ENCODE peak calls at places on chromosomes 4 and X, in four cellular contexts. U is heart left ventricle, Y is stomach, V is esophagus squamous epithelium. N is an unnamed sample.

GRCh38 chr4:100962698-100963097 is 384.6 kb downstream of the PPP3CA start:
- DNase-seq in U (no peak), Y (no peak), V (no peak), N (no peak)

GRCh38 chrX:13381514-13381913 is 61.7 kb upstream of the ATXN3L start:
- DNase-seq in U (no peak), Y (no peak), V (no peak), N (no peak)

GRCh38 chrX:39472161-39472560 is 625.6 kb downstream of the BCOR start:
- DNase-seq in U (no peak), Y (no peak), V (no peak), N (no peak)

GRCh38 chr4:180449395-180449956 is 1793.7 kb upstream of the TENM3 start:
- DNase-seq in U (no peak), Y (no peak), V (no peak), N (no peak)

GRCh38 chr4:39975488-39976089 is 2.1 kb downstream of the PDS5A start:
- DNase-seq in U (no peak), Y (no peak), V (no peak), N (no peak)

GRCh38 chrX:137547291-137547690 is 18.6 kb upstream of the ZIC3 start:
- DNase-seq in U (no peak), Y (no peak), V (no peak), N (no peak)

GRCh38 chrX:77160301-77160700 is 286.9 kb upstream of the FGF16 start:
- DNase-seq in U (no peak), Y (no peak), V (no peak), N (no peak)

GRCh38 chrX:96889726-96890125 is 6.0 kb downstream of the RPA4 start:
- DNase-seq in U (no peak), Y (no peak), V (no peak), N (no peak)

GRCh38 chrX:12956704-12957541 is 18.0 kb upstream of the TMSB4X start:
- DNase-seq in U (no peak), Y (no peak), V (no peak), N (no peak)

GRCh38 chr4:55069248-55069647 is 56.1 kb downstream of the KDR start:
- DNase-seq in U (peak; percentile 65), Y (no peak), V (no peak), N (no peak)

GRCh38 chr4:60847614-60848013 is 352.5 kb upstream of the ADGRL3 start:
- DNase-seq in U (no peak), Y (no peak), V (no peak), N (no peak)

GRCh38 chr4:71526626-71527406 is 188.0 kb downstream of the SLC4A4 start:
- DNase-seq in U (no peak), Y (no peak), V (no peak), N (no peak)

GRCh38 chr4:22090655-22091350 is 142.2 kb upstream of the KCNIP4 start:
- DNase-seq in U (no peak), Y (no peak), V (no peak), N (no peak)

GRCh38 chrX:130280901-130281300 is 12.2 kb upstream of the ZNF280C start:
- DNase-seq in U (no peak), Y (no peak), V (no peak), N (no peak)

GRCh38 chr4:140153744-140154571 is at the start of gene MAML3:
- DNase-seq in U (peak; percentile 96), Y (peak; percentile 96), V (peak; percentile 31), N (peak; percentile 92)
- TF ChIP-seq POLR2A in U (peak; percentile 86), Y (no peak), V (peak; percentile 83), N (no peak)

GRCh38 chrX:50211510-50211909 is 6.9 kb downstream of the CCNB3 start:
- DNase-seq in U (no peak), Y (no peak), V (no peak), N (peak; percentile 76)
- TF ChIP-seq CTCF in U (no peak), Y (no peak), V (no peak), N (no peak)

DNA sequence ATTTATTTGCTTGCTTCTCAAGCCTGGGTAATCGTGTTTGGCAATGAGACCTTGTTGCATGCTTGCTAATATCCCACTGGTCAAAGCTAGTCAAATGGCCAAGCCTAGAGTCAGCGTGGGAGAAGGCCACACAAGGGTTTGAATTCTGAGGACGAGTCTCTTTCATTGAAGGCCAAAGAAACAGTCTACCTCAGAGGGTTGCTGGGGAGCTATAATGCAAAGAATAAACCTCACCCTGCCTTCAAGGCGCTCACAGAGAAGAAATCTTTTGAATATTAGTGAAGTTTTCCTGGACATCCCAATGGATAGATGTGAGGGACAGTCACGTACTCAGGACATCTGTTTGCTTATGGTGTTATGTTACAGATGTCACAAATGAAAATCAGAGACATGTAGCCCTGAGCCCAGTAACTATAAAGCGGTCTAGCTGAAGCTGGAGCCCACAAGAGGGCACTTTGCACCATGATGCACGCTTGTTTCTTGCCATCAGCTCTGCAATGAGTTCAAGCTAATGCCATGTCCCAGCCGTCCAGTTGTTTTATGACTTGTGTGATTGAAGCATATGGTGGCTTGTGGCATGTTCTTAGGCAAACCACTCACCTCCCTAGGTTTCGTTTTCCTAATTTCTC is 1.1 kb upstream of the TLR3 start:
- DNase-seq in U (peak; percentile 50), Y (peak; percentile 79), V (peak; percentile 2), N (peak; percentile 89)
- H3K4me3 ChIP-seq in U (peak overlapping the region; percentile 56), Y (peak overlapping the region; percentile 51), V (peak overlapping the region; percentile 48), N (no peak overlapping the region)

GRCh38 chr4:91497892-91498291 is 805.9 kb upstream of the GRID2 start:
- DNase-seq in U (no peak), Y (no peak), V (no peak), N (no peak)

GRCh38 chr4:91502365-91502764 is 801.4 kb upstream of the GRID2 start:
- DNase-seq in U (no peak), Y (no peak), V (no peak), N (no peak)
- TF ChIP-seq POLR2A in U (no peak), Y (no peak), V (no peak), N (no peak)